ENCODE peak calls at places on chromosomes 13 and 19, in eight cellular contexts. H, X, Q, F, G, N, U and I are unnamed samples.

GRCh38 chr13:99157046-99157445 is 43.6 kb upstream of the UBAC2 start:
- DNase-seq in H (no peak), X (no peak), Q (no peak), F (no peak), G (no peak), N (no peak), U (no peak), I (no peak)

GRCh38 chr13:62119739-62120700 is 704.4 kb upstream of the PCDH20 start:
- DNase-seq in H (no peak), X (peak; percentile 15), Q (no peak), F (no peak), G (no peak), N (no peak), U (no peak), I (no peak)

GRCh38 chr19:2551864-2552185 is 75.9 kb downstream of the GADD45B start:
- DNase-seq in H (no peak), X (no peak), Q (no peak), F (no peak), G (no peak), N (no peak), U (no peak), I (no peak)

GRCh38 chr19:17796013-17796837 is 1.3 kb downstream of the B3GNT3 start:
- DNase-seq in H (no peak), X (peak; percentile 1), Q (no peak), F (no peak), G (no peak), N (no peak), U (no peak), I (no peak)

GRCh38 chr13:36685912-36686311 is 12.1 kb downstream of the SERTM1 start:
- DNase-seq in H (no peak), X (no peak), Q (no peak), F (no peak), G (no peak), N (peak; percentile 24), U (no peak), I (no peak)

GRCh38 chr13:24270639-24271131 is 38.7 kb upstream of the C1QTNF9 start:
- DNase-seq in H (peak; percentile 49), X (peak; percentile 47), Q (peak; percentile 52), F (peak; percentile 62), G (no peak), N (peak; percentile 49), U (no peak), I (peak; percentile 48)

GRCh38 chr13:99580500-99581268 is 79.4 kb downstream of the TM9SF2 start:
- DNase-seq in H (no peak), X (no peak), Q (no peak), F (no peak), G (no peak), N (no peak), U (no peak), I (no peak)

GRCh38 chr19:42965204-42965603 is 28.2 kb upstream of the PSG7 start:
- DNase-seq in H (no peak), X (no peak), Q (no peak), F (no peak), G (peak; percentile 17), N (peak; percentile 22), U (no peak), I (no peak)

GRCh38 chr13:66765559-66765958 is 464.6 kb downstream of the PCDH9 start:
- DNase-seq in H (no peak), X (no peak), Q (no peak), F (no peak), G (no peak), N (no peak), U (no peak), I (no peak)

DNA sequence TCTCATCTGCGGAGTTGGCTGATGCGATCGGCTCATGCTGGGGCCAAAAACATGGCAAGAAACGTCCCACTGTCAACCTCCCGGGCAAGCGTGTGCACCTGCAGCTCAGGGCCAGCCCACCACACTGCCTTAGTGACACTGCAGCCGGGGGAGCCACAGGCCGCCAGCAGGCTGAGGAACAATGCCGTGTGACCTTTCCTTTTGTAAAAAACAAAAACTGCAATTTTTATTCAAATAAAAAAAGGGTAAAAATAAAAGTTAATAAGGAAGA is 18.8 kb upstream of the TMEM255B start:
- DNase-seq in H (no peak), X (no peak), Q (no peak), F (no peak), G (no peak), N (no peak), U (no peak), I (no peak)
- H3K4me3 ChIP-seq in H (no peak overlapping the region), X (no peak overlapping the region), Q (no peak overlapping the region), F (no peak overlapping the region), G (no peak overlapping the region), N (no peak overlapping the region), U (no peak overlapping the region), I (no peak overlapping the region)

DNA sequence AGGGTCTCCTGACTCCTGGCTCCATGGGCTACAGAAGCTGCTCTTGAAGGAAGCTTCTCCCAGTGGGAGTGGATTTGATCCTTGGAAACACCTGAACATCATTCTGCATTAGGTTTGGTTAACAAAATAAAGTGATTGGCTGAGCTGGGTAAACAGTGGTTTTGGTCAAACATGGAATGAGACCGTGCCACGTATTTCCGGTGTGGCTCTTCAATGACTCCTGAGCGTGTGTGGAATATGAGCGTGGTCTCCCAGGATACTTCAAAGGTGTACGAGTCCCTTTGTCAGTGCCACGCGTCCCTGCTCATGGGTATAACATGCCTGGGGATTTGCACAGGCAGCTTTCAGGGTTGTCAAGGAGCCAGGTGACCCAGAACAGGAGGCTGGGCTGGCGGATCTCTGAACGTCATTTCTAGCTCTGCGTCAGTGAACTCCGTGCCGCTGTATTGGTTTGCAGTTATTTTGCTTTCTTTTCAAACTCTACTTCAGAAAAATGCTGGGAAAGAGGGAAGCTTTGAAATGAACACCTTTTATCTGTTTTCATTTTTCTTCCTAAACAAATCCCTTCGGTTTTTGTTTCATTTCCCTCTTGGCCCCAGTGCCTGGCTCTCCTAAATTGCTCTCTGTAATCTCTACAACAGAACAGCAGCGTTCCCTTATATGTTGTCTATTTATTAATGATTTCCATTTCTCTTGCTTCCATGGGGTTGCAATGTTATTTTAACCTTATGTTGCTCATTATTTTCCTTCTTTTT is 26.3 kb upstream of the GJB6 start:
- DNase-seq in H (peak; percentile 33), X (no peak), Q (no peak), F (no peak), G (no peak), N (no peak), U (no peak), I (no peak)
- H3K4me3 ChIP-seq in H (peak overlapping the region; percentile 3), X (no peak overlapping the region), Q (no peak overlapping the region), F (no peak overlapping the region), G (no peak overlapping the region), N (no peak overlapping the region), U (no peak overlapping the region), I (no peak overlapping the region)

GRCh38 chr19:58468216-58468839 is 1.4 kb downstream of the ZNF324 start:
- DNase-seq in H (no peak), X (no peak), Q (no peak), F (no peak), G (no peak), N (no peak), U (no peak), I (no peak)
- H3K4me3 ChIP-seq in H (no peak overlapping the region), X (peak overlapping the region; percentile 15), Q (peak overlapping the region; percentile 77), F (peak overlapping the region; percentile 86), G (peak overlapping the region; percentile 30), N (peak overlapping the region; percentile 26), U (peak overlapping the region; percentile 45), I (no peak overlapping the region)

GRCh38 chr13:113897966-113898365 is 34.1 kb upstream of the GAS6 start:
- DNase-seq in H (no peak), X (no peak), Q (no peak), F (no peak), G (no peak), N (no peak), U (no peak), I (no peak)

GRCh38 chr13:113897161-113897560 is 33.3 kb upstream of the GAS6 start:
- DNase-seq in H (no peak), X (no peak), Q (no peak), F (no peak), G (peak; percentile 94), N (peak; percentile 86), U (no peak), I (no peak)

GRCh38 chr13:113900646-113901045 is 36.8 kb upstream of the GAS6 start:
- DNase-seq in H (no peak), X (no peak), Q (no peak), F (no peak), G (no peak), N (no peak), U (no peak), I (no peak)

GRCh38 chr13:113901231-113901630 is 37.4 kb upstream of the GAS6 start:
- DNase-seq in H (no peak), X (no peak), Q (peak; percentile 22), F (no peak), G (no peak), N (no peak), U (no peak), I (no peak)

GRCh38 chr13:113898391-113898790 is 34.5 kb upstream of the GAS6 start:
- DNase-seq in H (no peak), X (no peak), Q (no peak), F (no peak), G (no peak), N (no peak), U (no peak), I (no peak)
- H3K4me3 ChIP-seq in H (no peak overlapping the region), X (no peak overlapping the region), Q (no peak overlapping the region), F (no peak overlapping the region), G (no peak overlapping the region), N (no peak overlapping the region), U (no peak overlapping the region), I (no peak overlapping the region)

DNA sequence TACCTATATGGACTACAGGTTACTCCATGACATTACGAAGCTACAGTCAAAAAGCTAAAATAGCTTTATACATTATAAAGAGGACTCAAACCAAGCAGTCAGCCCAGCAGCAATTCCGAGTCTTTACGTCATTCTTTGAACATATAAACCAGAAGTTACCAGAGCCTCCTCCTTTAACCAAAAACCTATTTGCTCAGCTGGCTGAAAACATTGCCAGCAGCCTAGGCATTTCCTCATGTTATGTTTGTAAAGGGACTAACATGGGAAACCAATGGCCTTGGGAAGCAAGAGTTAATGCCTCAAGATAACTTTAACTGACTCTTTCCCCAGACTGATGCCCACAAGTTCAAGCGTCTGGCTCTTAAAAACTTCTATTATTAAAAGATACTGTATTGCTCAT is 104.1 kb upstream of the ZNF492 start:
- DNase-seq in H (no peak), X (no peak), Q (no peak), F (no peak), G (no peak), N (no peak), U (no peak), I (no peak)
- H3K4me3 ChIP-seq in H (no peak overlapping the region), X (no peak overlapping the region), Q (no peak overlapping the region), F (no peak overlapping the region), G (no peak overlapping the region), N (no peak overlapping the region), U (no peak overlapping the region), I (no peak overlapping the region)

DNA sequence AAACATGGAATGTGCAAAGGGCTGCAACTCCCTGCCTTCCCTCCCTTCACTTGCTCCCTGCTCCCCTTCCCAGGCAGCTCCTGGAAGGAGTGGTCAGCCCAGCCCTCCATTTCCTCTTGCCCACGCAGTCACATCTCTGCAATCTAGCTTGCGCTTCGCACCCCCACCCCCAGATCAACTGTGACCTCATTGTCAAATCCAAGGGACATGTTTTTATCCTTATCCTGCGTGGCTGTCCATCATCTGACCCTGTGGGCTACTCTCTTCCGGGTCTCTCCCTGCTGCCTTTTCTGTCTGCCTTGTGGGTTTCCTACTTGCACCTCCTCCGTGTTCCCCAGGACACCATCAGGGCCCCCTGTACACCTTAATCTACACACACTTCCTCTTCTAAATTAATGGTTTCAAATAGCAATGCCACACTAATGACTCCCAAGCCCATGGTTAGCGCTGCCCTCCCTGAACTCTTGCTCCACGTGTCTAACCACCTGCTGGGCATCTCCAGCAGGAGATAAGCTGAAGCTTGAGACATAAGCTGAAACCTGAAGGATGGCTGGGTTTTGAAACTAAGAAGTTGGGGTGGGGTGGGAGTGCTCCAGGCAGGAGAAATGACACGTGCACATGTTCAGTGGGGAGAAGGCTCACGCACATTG is 118.3 kb downstream of the USP12 start:
- DNase-seq in H (no peak), X (no peak), Q (no peak), F (no peak), G (no peak), N (no peak), U (no peak), I (no peak)
- H3K4me3 ChIP-seq in H (no peak overlapping the region), X (no peak overlapping the region), Q (no peak overlapping the region), F (no peak overlapping the region), G (no peak overlapping the region), N (no peak overlapping the region), U (no peak overlapping the region), I (no peak overlapping the region)